ENCODE peak calls at places on chromosomes 7 and 10, in nine cellular contexts. U is right lobe of liver, Y is tibial artery, V is cardiac muscle cell, X is lower lobe of right lung, D is endodermal cell, J is GM06990, Z is progenitor cell of endocrine pancreas, F is transverse colon. M is an unnamed sample.

GRCh38 chr7:82926477-82926876 is 236.2 kb downstream of the PCLO start:
- DNase-seq in Y (no peak), U (no peak), V (no peak), F (no peak), X (no peak), D (no peak), Z (no peak), J (no peak), M (no peak)

GRCh38 chr7:27551803-27552202 is 110.9 kb downstream of the HIBADH start:
- DNase-seq in V (no peak), X (no peak), D (no peak), U (no peak), J (no peak), F (no peak), Y (no peak), Z (no peak), M (no peak)

GRCh38 chr7:140200102-140200989 is 23.6 kb upstream of the KDM7A start:
- DNase-seq in Z (no peak), U (no peak), X (no peak), J (no peak), D (no peak), Y (peak; percentile 84), F (peak; percentile 57), V (no peak), M (no peak)

GRCh38 chr7:39228946-39229345 is 251.2 kb downstream of the POU6F2 start:
- DNase-seq in F (no peak), D (peak; percentile 53), V (no peak), Y (no peak), U (no peak), J (no peak), Z (no peak), X (no peak), M (no peak)

GRCh38 chr7:106110885-106111670 is 1.0 kb downstream of the SYPL1 start:
- DNase-seq in F (no peak), X (no peak), Y (no peak), D (no peak), V (peak; percentile 25), U (no peak), Z (no peak), J (no peak), M (no peak)

GRCh38 chr7:132742152-132742551 is 165.9 kb upstream of the PLXNA4 start:
- DNase-seq in J (no peak), U (no peak), X (peak; percentile 69), Z (no peak), V (no peak), F (no peak), Y (no peak), D (no peak), M (no peak)

GRCh38 chr10:101467286-101467770 is 113.4 kb downstream of the BTRC start:
- DNase-seq in X (no peak), U (peak; percentile 50), J (peak; percentile 35), F (no peak), Y (no peak), Z (no peak), V (peak; percentile 79), D (peak; percentile 60), M (peak; percentile 65)

GRCh38 chr10:125266966-125267365 is 106.6 kb upstream of the CTBP2 start:
- DNase-seq in D (peak; percentile 24), V (no peak), U (no peak), Z (no peak), Y (no peak), X (no peak), F (no peak), J (no peak), M (no peak)

GRCh38 chr7:23184709-23185354 is 3.0 kb downstream of the NUP42 start:
- DNase-seq in J (no peak), U (no peak), D (peak; percentile 52), Z (no peak), Y (no peak), F (peak; percentile 43), X (no peak), V (peak; percentile 29), M (no peak)
- TF ChIP-seq CTCF in J (peak; percentile 49), U (peak; percentile 43), D (peak; percentile 46), Z (peak; percentile 45), Y (peak; percentile 51), F (peak; percentile 33), X (peak; percentile 46), V (peak; percentile 54), M (peak; percentile 38)

DNA sequence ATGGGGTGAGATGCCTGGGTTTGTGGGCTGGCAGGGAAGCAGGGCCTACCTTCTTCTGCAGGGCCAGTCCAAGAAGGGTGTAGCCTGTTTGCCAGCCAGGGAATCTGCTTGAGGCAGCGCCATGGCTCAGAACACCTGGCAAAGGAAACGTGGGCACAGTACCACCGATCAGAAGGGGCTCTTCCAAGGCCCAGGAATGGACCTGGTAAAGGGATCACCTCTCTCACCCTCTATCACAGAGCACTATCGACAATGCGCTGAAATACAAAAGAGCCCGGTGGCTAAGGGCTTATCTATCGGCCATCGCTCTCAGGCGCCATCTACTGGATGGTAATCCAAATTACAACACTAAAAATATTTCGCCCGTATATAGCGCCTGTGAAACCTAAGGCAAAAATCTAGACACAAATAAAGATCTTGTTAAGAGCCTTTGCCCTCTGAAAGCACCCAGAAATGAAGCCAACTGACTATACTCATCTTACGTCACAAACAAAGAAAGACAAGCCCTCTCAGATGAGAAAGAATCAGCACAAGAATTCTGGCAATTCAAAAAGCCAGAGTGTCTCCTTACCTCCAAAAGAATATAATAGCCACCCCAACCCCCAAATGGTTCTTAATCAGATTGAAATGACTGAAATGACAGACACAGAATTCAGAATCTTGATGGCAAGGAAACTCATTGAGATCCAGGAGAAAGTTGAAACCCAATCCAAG is 217.8 kb upstream of the HPS1 start:
- DNase-seq in V (no peak), F (peak; percentile 10), Y (no peak), D (peak; percentile 79), J (peak; percentile 19), Z (no peak), U (no peak), X (no peak), M (peak; percentile 43)
- TF ChIP-seq CTCF in V (peak; percentile 54), F (peak; percentile 62), Y (peak; percentile 51), D (peak; percentile 89), J (peak; percentile 77), Z (peak; percentile 44), U (peak; percentile 55), X (peak; percentile 55), M (peak; percentile 63)

GRCh38 chr7:159068893-159069448 is 75.7 kb downstream of the VIPR2 start:
- DNase-seq in Y (peak; percentile 61), X (no peak), D (no peak), F (no peak), V (no peak), U (no peak), J (no peak), Z (no peak), M (no peak)

GRCh38 chr7:159065852-159066480 is 78.7 kb downstream of the VIPR2 start:
- DNase-seq in D (no peak), Y (no peak), F (no peak), J (no peak), U (no peak), Z (no peak), V (no peak), X (no peak), M (no peak)

GRCh38 chr7:159070422-159071148 is 74.1 kb downstream of the VIPR2 start:
- DNase-seq in Z (no peak), F (no peak), X (no peak), D (no peak), U (no peak), Y (peak; percentile 78), J (no peak), V (no peak), M (no peak)

GRCh38 chr7:159066816-159067601 is 77.7 kb downstream of the VIPR2 start:
- DNase-seq in X (no peak), U (no peak), Y (no peak), Z (no peak), J (no peak), V (no peak), F (no peak), D (no peak), M (no peak)

DNA sequence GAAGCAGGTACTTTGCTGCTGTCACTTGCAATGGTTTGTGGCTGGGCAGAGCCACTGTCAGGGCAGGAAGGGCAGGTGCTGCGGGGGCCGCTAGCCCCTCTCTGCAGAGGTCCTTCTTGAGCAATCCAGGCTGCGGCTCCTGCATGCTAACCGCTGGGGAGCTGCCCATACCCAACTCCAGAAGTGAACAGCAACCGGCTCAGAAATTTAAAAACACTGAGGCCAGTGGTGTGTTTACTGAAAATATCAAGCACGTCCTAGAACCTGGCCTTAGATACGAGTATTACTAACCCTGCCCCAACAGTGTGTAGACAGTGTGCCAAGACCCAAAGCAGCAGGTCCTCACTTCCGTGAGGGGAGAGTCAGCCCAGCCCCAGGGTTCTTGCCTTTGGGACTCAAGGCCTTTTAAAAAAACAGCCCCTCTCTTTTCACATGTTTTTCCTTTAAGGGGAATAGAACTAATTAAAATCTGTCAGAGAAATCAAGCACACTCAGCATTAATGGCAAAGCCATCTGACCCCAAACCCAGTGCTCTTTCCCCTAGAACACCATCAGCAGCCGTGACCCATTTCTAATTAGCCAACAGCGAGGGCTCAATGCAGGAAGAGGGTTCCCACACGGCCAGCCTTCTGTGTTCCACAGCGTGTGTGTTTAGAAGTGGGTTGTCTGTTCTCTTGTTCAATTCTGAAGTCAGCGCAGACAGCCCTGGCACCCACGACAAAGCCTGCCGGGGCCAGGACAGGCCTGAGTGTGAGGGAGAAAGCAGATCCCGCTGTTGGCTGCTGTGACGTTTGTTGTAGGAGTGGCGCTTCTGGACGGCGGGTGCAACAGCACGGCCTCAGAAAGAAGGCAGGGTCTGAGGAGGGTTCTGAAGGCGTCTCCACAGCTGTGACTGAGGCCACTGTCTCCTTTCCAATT is 76.5 kb downstream of the VIPR2 start:
- DNase-seq in J (no peak), Y (peak; percentile 95), V (no peak), Z (no peak), U (no peak), F (peak; percentile 27), X (no peak), D (peak; percentile 24), M (no peak)
- TF ChIP-seq CTCF in J (no peak), Y (no peak), V (no peak), Z (no peak), U (no peak), F (no peak), X (no peak), D (no peak), M (no peak)

GRCh38 chr10:94077042-94077441 is 83.3 kb downstream of the PLCE1 start:
- DNase-seq in V (no peak), Z (no peak), F (no peak), D (no peak), U (no peak), X (no peak), Y (no peak), J (no peak), M (no peak)

GRCh38 chr10:94075521-94075920 is 81.8 kb downstream of the PLCE1 start:
- DNase-seq in D (no peak), U (no peak), V (no peak), X (no peak), F (no peak), Z (no peak), Y (no peak), J (no peak), M (no peak)

GRCh38 chr10:94080108-94080507 is 86.4 kb downstream of the PLCE1 start:
- DNase-seq in F (no peak), Y (no peak), J (no peak), X (no peak), Z (no peak), U (no peak), D (no peak), V (no peak), M (no peak)

GRCh38 chr10:94074462-94074861 is 80.7 kb downstream of the PLCE1 start:
- DNase-seq in Y (no peak), Z (no peak), U (no peak), D (no peak), X (no peak), F (no peak), V (no peak), J (no peak), M (no peak)

DNA sequence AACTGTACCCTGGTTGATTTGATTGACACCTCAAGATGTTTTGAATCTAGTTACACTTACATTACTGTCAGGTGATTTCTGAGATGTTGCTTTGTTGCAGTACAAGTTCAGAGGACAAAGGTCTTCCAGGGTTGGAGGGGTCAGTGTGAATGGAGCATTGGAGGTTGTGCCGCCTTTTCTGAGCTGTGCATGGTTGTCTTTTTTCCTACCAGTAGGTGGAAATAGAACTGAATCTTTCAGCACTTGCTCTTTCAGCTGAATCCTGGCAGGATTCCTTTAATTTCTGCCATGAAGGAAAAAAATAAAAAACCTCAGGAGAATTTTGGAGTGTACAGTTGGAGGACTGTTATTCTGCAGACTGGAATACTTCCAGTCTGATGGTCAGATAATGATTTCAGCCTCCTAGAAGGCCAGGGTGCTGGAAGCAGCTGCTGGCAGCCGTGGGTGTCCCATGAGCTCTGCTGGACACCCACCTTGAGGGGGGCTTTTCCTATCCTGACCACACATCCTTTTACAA is 82.7 kb downstream of the PLCE1 start:
- DNase-seq in X (no peak), U (peak; percentile 60), D (no peak), Y (no peak), V (no peak), Z (no peak), F (peak; percentile 16), J (no peak), M (no peak)
- TF ChIP-seq CTCF in X (peak; percentile 36), U (peak; percentile 50), D (peak; percentile 69), Y (peak; percentile 64), V (peak; percentile 61), Z (peak; percentile 48), F (peak; percentile 41), J (no peak), M (no peak)